ENCODE peak calls at places on chromosomes 5 and 9, in six cellular contexts. U is SK-MEL-5, R is lower leg skin, S is lung, B is NCI-H226, J is fibroblast of the aortic adventitia. T is an unnamed sample.
A peak's percentile ranks its signal among the peaks of the same experiment; 100 is the strongest.

GRCh38 chr5:174305241-174305681 is 259.8 kb downstream of the NSG2 start:
- DNase-seq in B (no peak), J (no peak), R (peak; percentile 59), S (no peak), U (no peak), T (no peak)

GRCh38 chr5:159951387-159951786 is 35.1 kb downstream of the ADRA1B start:
- DNase-seq in R (no peak), B (no peak), J (no peak), S (no peak), U (peak; percentile 62), T (no peak)

GRCh38 chr5:43543434-43543833 is 13.4 kb downstream of the PAIP1 start:
- DNase-seq in J (peak; percentile 33), B (no peak), R (no peak), S (no peak), U (no peak), T (peak; percentile 30)

GRCh38 chr5:98816574-98817222 is 43.2 kb downstream of the RGMB start:
- DNase-seq in R (no peak), U (no peak), J (peak; percentile 37), S (peak; percentile 76), B (peak; percentile 15), T (no peak)

GRCh38 chr5:142860291-142860690 is 90.1 kb downstream of the ARHGAP26 start:
- DNase-seq in R (peak; percentile 70), B (no peak), S (no peak), J (no peak), U (no peak), T (no peak)

GRCh38 chr9:135985889-135986288 is 24.7 kb upstream of the UBAC1 start:
- DNase-seq in S (no peak), R (no peak), J (no peak), B (no peak), U (no peak), T (no peak)

GRCh38 chr5:43422143-43422542 is 10.0 kb upstream of the CCL28 start:
- DNase-seq in B (peak; percentile 66), S (no peak), R (no peak), J (peak; percentile 81), U (no peak), T (peak; percentile 56)

GRCh38 chr5:68378204-68378830 is 162.8 kb downstream of the PIK3R1 start:
- DNase-seq in S (no peak), R (no peak), J (no peak), U (no peak), B (no peak), T (no peak)

GRCh38 chr9:16726023-16726422 is 144.4 kb downstream of the BNC2 start:
- DNase-seq in B (no peak), U (no peak), J (peak; percentile 74), R (no peak), S (no peak), T (peak; percentile 65)

GRCh38 chr5:145811834-145812625 is 23.1 kb downstream of the PRELID2 start:
- DNase-seq in B (peak; percentile 27), S (no peak), R (no peak), U (peak; percentile 76), J (peak; percentile 66), T (peak; percentile 53)

GRCh38 chr9:131864531-131864930 is 124.7 kb upstream of the RAPGEF1 start:
- DNase-seq in B (no peak), J (no peak), S (no peak), U (no peak), R (no peak), T (no peak)

GRCh38 chr9:87375397-87376073 is 122.1 kb upstream of the DAPK1 start:
- DNase-seq in J (peak; percentile 29), S (no peak), B (peak; percentile 89), U (no peak), R (no peak), T (no peak)

GRCh38 chr9:124698265-124698664 is 72.8 kb downstream of the NR6A1 start:
- DNase-seq in J (peak; percentile 33), S (no peak), B (peak; percentile 61), U (no peak), R (no peak), T (peak; percentile 59)

GRCh38 chr5:173053041-173053440 is 3.1 kb upstream of the CREBRF start:
- DNase-seq in B (no peak), U (no peak), J (no peak), R (no peak), S (no peak), T (no peak)

GRCh38 chr5:168007286-168007685 is 284.2 kb upstream of the WWC1 start:
- DNase-seq in R (no peak), S (no peak), J (no peak), B (no peak), U (no peak), T (no peak)

T was measured in fibroblast of mammary gland.